ENCODE peak calls at places on chromosomes 7 and 10, in seven cellular contexts. M is Karpas-422; S is skeletal muscle cell; X is CD8-positive, alpha-beta T cell; D is naive thymus-derived CD4-positive, alpha-beta T cell; F is ascending aorta; Q is BJ. W is an unnamed sample.
A peak's percentile ranks its signal among the peaks of the same experiment; 100 is the strongest.

GRCh38 chr7:33639552-33640197 is 265.7 kb upstream of the BMPER start:
- DNase-seq in M (no peak), S (peak; percentile 48), X (no peak), D (no peak), F (no peak), Q (no peak), W (no peak)

GRCh38 chr7:137003071-137003470 is 134.6 kb downstream of the CHRM2 start:
- DNase-seq in M (no peak), S (no peak), X (no peak), D (no peak), F (no peak), Q (no peak), W (no peak)

GRCh38 chr10:30383366-30383765 is 34.3 kb upstream of the MTPAP start:
- DNase-seq in M (peak; percentile 71), S (no peak), X (no peak), D (no peak), F (no peak), Q (no peak), W (no peak)

GRCh38 chr7:1106783-1107421 is 19.0 kb downstream of the GPER1 start:
- DNase-seq in M (no peak), S (no peak), X (no peak), D (no peak), F (no peak), Q (no peak), W (no peak)

GRCh38 chr7:106788637-106789036 is 76.4 kb upstream of the PIK3CG start:
- DNase-seq in M (no peak), S (no peak), X (no peak), D (peak; percentile 25), F (no peak), Q (no peak), W (no peak)

GRCh38 chr10:22630229-22631174 is 83.9 kb downstream of the PIP4K2A start:
- DNase-seq in M (peak; percentile 58), S (no peak), X (peak; percentile 53), D (peak; percentile 41), F (no peak), Q (no peak), W (no peak)

GRCh38 chr10:36634916-36635315 is 490.5 kb upstream of the ANKRD30A start:
- DNase-seq in M (no peak), S (peak; percentile 19), X (no peak), D (no peak), F (no peak), Q (peak; percentile 18), W (peak; percentile 2)

GRCh38 chr10:132564249-132564605 is 26.6 kb downstream of the INPP5A start:
- DNase-seq in M (no peak), S (no peak), X (no peak), D (no peak), F (no peak), Q (no peak), W (no peak)

GRCh38 chr7:73822319-73823173 is 8.2 kb upstream of the CLDN4 start:
- DNase-seq in M (no peak), S (peak; percentile 91), X (no peak), D (no peak), F (no peak), Q (peak; percentile 95), W (peak; percentile 81)

GRCh38 chr10:27760867-27761266 is 15.2 kb upstream of the MKX start:
- DNase-seq in M (no peak), S (no peak), X (no peak), D (no peak), F (no peak), Q (no peak), W (no peak)

GRCh38 chr7:27418544-27418943 is 175.9 kb downstream of the EVX1 start:
- DNase-seq in M (no peak), S (no peak), X (no peak), D (no peak), F (no peak), Q (no peak), W (no peak)

GRCh38 chr7:106126170-106126938 is 14.2 kb upstream of the SYPL1 start:
- DNase-seq in M (peak; percentile 52), S (peak; percentile 55), X (peak; percentile 62), D (peak; percentile 49), F (no peak), Q (no peak), W (no peak)

GRCh38 chr7:95205821-95206220 is 118.5 kb downstream of the PON1 start:
- DNase-seq in M (no peak), S (peak; percentile 75), X (no peak), D (no peak), F (no peak), Q (no peak), W (no peak)

GRCh38 chr10:8129438-8129837 is 75.0 kb downstream of the GATA3 start:
- DNase-seq in M (no peak), S (no peak), X (no peak), D (no peak), F (no peak), Q (no peak), W (no peak)

GRCh38 chr7:134504660-134505164 is 22.7 kb upstream of the AKR1B10 start:
- DNase-seq in M (no peak), S (no peak), X (no peak), D (no peak), F (no peak), Q (no peak), W (no peak)

GRCh38 chr10:93921338-93921737 is 27.6 kb downstream of the SLC35G1 start:
- DNase-seq in M (peak; percentile 59), S (no peak), X (peak; percentile 20), D (no peak), F (no peak), Q (no peak), W (no peak)

GRCh38 chr10:49082767-49083166 is 32.6 kb downstream of the VSTM4 start:
- DNase-seq in M (no peak), S (no peak), X (no peak), D (no peak), F (no peak), Q (no peak), W (no peak)

GRCh38 chr10:124961248-124961570 is 19.3 kb downstream of the ZRANB1 start:
- DNase-seq in M (no peak), S (no peak), X (no peak), D (no peak), F (no peak), Q (no peak), W (no peak)

GRCh38 chr10:34612446-34612845 is 202.7 kb downstream of the PARD3 start:
- DNase-seq in M (no peak), S (no peak), X (no peak), D (no peak), F (no peak), Q (no peak), W (no peak)

GRCh38 chr10:78170026-78170475 is 136.4 kb downstream of the RPS24 start:
- DNase-seq in M (no peak), S (peak; percentile 9), X (no peak), D (no peak), F (no peak), Q (peak; percentile 18), W (no peak)

GRCh38 chr10:11209810-11210141 is 192.1 kb downstream of the CELF2 start:
- DNase-seq in M (no peak), S (no peak), X (peak; percentile 32), D (no peak), F (no peak), Q (no peak), W (no peak)

GRCh38 chr7:154892459-154892858 is 110.5 kb downstream of the PAXIP1 start:
- DNase-seq in M (no peak), S (no peak), X (no peak), D (no peak), F (no peak), Q (no peak), W (no peak)

GRCh38 chr10:121079226-121079625 is 228.1 kb downstream of the WDR11 start:
- DNase-seq in M (no peak), S (no peak), X (no peak), D (no peak), F (no peak), Q (no peak), W (no peak)

GRCh38 chr10:113369185-113369785 is 183.6 kb upstream of the HABP2 start:
- DNase-seq in M (no peak), S (no peak), X (no peak), D (no peak), F (no peak), Q (no peak), W (no peak)
- H3K4me3 ChIP-seq in M (no peak overlapping the region), S (no peak overlapping the region), X (no peak overlapping the region), D (no peak overlapping the region), F (no peak overlapping the region), Q (no peak overlapping the region), W (no peak overlapping the region)

DNA sequence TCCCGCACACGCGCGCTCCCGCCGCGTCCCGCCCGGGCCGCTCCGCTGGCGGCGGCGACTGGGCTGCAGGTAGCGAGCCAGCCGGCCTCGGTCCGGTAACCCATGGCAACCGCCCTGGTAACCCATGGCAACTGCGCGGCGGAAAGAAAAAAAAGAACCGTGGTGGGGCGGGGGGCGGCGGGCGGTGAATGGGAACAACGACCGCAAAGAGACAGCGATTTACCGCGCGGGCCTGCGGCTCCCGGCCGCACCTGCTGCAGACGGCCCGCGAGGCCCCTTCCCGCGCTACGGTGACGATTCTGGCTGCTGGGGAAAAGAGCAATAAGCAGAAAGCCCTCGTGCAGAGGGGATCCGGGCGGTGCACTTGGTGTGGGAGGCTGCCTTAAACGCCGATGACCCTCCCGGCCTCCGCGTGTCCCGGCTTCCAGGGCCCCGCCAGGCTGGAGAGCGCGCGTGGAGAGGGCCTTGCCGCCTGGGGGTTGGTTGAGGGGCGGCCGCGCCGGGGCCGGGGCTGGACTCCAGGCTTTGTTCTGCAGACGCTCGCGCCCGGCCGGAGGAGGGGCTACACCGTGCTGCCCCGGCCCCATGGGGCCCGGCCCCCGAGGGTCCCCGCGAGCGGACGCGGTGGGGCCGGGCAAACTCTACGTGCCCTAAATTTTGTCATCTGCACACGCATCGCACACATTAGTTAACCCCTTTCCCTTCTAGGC is 84.7 kb downstream of the SNX10 start:
- DNase-seq in M (peak; percentile 59), S (no peak), X (no peak), D (no peak), F (no peak), Q (no peak), W (no peak)
- H3K4me3 ChIP-seq in M (peak overlapping the region; percentile 71), S (peak overlapping the region; percentile 32), X (peak overlapping the region; percentile 75), D (peak overlapping the region; percentile 54), F (peak overlapping the region; percentile 45), Q (no peak overlapping the region), W (no peak overlapping the region)

GRCh38 chr7:123472751-123473150 is 61.6 kb downstream of the IQUB start:
- DNase-seq in M (no peak), S (no peak), X (no peak), D (no peak), F (no peak), Q (no peak), W (no peak)

GRCh38 chr7:123468303-123468702 is 66.1 kb downstream of the IQUB start:
- DNase-seq in M (no peak), S (no peak), X (no peak), D (no peak), F (no peak), Q (no peak), W (no peak)

GRCh38 chr7:123472327-123472726 is 62.1 kb downstream of the IQUB start:
- DNase-seq in M (no peak), S (no peak), X (no peak), D (no peak), F (no peak), Q (no peak), W (no peak)
- H3K4me3 ChIP-seq in M (no peak overlapping the region), S (no peak overlapping the region), X (no peak overlapping the region), D (no peak overlapping the region), F (no peak overlapping the region), Q (no peak overlapping the region), W (no peak overlapping the region)

DNA sequence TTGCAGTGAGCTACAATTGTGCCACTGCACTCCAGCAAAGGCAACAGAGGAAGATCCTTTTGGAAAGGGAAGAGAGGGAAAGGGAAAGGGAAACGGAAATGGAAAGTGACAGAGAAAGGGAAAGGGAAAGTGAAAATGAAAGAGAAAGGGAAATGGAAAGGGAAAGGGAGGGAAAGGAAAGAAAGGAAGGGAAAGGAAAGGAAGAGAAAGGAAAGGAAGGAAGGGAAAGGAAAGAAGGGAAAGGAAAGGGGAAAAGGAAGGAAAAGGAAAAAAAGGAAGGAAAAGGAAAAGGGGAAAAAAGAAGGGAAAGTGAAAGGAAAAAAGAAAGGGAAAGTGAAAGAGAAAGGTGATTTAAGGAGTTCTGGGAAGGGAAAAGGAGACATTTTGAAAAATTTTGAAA is 2.4 kb upstream of the ZC3HAV1 start:
- DNase-seq in M (no peak), S (no peak), X (no peak), D (no peak), F (no peak), Q (no peak), W (no peak)
- H3K4me3 ChIP-seq in M (no peak overlapping the region), S (no peak overlapping the region), X (no peak overlapping the region), D (no peak overlapping the region), F (no peak overlapping the region), Q (no peak overlapping the region), W (no peak overlapping the region)

W was measured in HFF-Myc.